ENCODE peak calls at places on chromosomes 11 and 22, in four cellular contexts. A is GM12878, X is HepG2, L is K562. C is an unnamed sample.

GRCh38 chr22:46758867-46759290 is 3.6 kb upstream of the TBC1D22A start:
- DNase-seq in A (no peak), L (peak), X (peak), C (peak)

GRCh38 chr22:35970601-35971417 is 57.8 kb downstream of the RBFOX2 start:
- DNase-seq in L (no peak), X (no peak), A (no peak), C (no peak)

GRCh38 chr11:62398011-62398994 is 20.5 kb upstream of the SCGB1A1 start:
- DNase-seq in L (peak), A (no peak), X (peak), C (no peak)

GRCh38 chr11:68388595-68389198 is 71.9 kb upstream of the PPP6R3 start:
- DNase-seq in A (no peak), L (no peak), X (no peak), C (no peak)

GRCh38 chr11:68300076-68300830 is 12.1 kb upstream of the LRP5 start:
- DNase-seq in L (no peak), X (no peak), A (no peak), C (no peak)

GRCh38 chr11:96579642-96580041 is 189.8 kb downstream of the JRKL start:
- DNase-seq in X (no peak), L (no peak), A (no peak), C (no peak)

GRCh38 chr22:29799217-29799680 is 32.1 kb downstream of the UQCR10 start:
- DNase-seq in A (no peak), L (peak), X (peak), C (no peak)

GRCh38 chr22:45576273-45576625 is 73.6 kb downstream of the FBLN1 start:
- DNase-seq in X (no peak), L (no peak), A (no peak), C (no peak)

GRCh38 chr22:19875531-19876313 is 21.0 kb upstream of the GNB1L start:
- DNase-seq in X (no peak), A (no peak), L (no peak), C (peak)

GRCh38 chr22:19876314-19876940 is 21.8 kb upstream of the GNB1L start:
- DNase-seq in L (no peak), A (no peak), X (no peak), C (peak)

GRCh38 chr22:19877626-19878339 is 23.1 kb upstream of the GNB1L start:
- DNase-seq in L (no peak), X (no peak), A (no peak), C (peak)

GRCh38 chr22:19878461-19879247 is 24.0 kb upstream of the GNB1L start:
- DNase-seq in L (no peak), A (no peak), X (no peak), C (peak)

GRCh38 chr22:19876941-19877625 is 22.4 kb upstream of the GNB1L start:
- DNase-seq in L (no peak), A (no peak), X (no peak), C (peak)
- TF ChIP-seq CREB1 in L (no peak), A (no peak), X (no peak), C (no peak)

GRCh38 chr11:64874841-64875240 is 3.6 kb downstream of the EHD1 start:
- DNase-seq in X (no peak), L (no peak), A (no peak), C (no peak)

GRCh38 chr11:64872790-64873488 is 5.5 kb downstream of the EHD1 start:
- DNase-seq in X (peak), A (no peak), L (no peak), C (no peak)

GRCh38 chr11:64876226-64876750 is 2.1 kb downstream of the EHD1 start:
- DNase-seq in L (no peak), A (no peak), X (no peak), C (no peak)

GRCh38 chr11:64875369-64876225 is 2.8 kb downstream of the EHD1 start:
- DNase-seq in L (no peak), A (no peak), X (no peak), C (no peak)

DNA sequence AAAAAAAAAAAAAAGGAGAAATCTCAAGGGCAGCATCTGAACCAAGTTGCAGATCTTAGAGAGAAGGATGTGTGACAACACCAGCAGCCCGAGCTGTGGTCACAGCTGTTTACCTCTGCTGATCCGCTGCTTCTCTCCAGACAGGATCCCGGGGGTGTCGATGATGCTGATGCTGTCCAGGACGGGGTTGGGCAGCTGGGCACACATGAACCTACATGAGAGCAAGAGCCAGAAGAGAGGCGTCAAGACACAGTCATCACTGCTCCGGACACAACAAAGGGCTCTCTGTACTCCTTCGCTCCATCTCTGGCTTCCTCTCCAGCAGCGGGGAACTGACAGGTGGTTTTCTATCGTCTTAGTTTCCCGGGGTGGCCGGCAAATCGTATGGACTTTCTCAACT is 4.1 kb downstream of the EHD1 start:
- DNase-seq in L (no peak), X (no peak), A (no peak), C (no peak)
- TF ChIP-seq ESRRA in L (no peak), X (no peak), A (no peak), C (no peak)

GRCh38 chr11:820655-821512 is 2.2 kb downstream of the PNPLA2 start:
- DNase-seq in X (peak), L (no peak), A (no peak), C (no peak)
- TF ChIP-seq CREB1 in X (no peak), L (no peak), A (no peak), C (no peak)

DNA sequence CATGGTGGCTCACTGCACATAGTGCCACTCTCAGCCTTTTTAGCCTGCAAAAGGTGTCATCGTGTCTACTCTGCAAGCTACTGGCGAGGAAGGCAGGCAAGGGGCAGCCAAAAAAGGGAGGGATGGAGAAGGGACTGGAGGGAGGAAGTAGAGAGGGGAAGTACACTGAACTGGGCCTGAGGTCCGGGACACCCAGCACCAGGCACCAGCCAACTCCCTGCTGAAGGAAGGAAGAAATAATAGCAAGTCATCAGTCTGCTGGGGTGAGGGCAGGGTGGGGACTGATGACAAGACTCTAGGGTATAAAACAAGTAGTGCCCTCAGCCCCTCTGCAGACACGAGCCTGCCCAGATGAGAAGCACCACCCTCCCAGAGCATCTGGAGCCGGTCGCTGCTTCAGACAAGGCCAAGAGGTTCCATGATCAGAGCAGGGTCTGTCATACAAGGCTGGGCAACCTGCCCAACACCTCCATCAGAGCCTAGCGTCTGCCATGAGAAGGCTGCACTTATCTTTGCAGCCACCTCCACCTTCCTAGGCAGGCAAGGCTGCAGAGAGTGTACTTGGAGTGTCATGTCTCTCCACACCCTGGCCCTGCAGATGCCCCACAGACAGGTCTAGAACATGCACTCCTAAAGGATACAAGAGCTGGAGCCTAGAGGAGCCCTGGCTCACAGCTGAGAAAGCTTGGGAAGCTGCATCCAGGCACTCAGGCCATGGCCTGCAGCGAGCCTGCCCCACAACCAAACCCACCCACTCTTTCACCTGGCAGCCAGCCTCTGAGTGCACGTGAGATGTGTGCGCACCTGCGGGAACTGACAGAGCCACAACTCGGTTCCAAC is 9.0 kb upstream of the COMT start:
- DNase-seq in A (no peak), L (no peak), X (no peak), C (no peak)
- TF ChIP-seq ESRRA in A (no peak), L (no peak), X (no peak), C (no peak)

GRCh38 chr11:76201056-76201455 is 5.2 kb downstream of the WNT11 start:
- DNase-seq in X (no peak), L (no peak), A (no peak), C (no peak)

GRCh38 chr11:76205252-76206076 is 838 bp downstream of the WNT11 start:
- DNase-seq in L (no peak), A (no peak), X (no peak), C (no peak)

GRCh38 chr11:76203937-76204336 is 2.4 kb downstream of the WNT11 start:
- DNase-seq in A (no peak), X (no peak), L (no peak), C (no peak)

GRCh38 chr11:76201672-76202412 is 4.5 kb downstream of the WNT11 start:
- DNase-seq in L (no peak), X (no peak), A (no peak), C (no peak)

DNA sequence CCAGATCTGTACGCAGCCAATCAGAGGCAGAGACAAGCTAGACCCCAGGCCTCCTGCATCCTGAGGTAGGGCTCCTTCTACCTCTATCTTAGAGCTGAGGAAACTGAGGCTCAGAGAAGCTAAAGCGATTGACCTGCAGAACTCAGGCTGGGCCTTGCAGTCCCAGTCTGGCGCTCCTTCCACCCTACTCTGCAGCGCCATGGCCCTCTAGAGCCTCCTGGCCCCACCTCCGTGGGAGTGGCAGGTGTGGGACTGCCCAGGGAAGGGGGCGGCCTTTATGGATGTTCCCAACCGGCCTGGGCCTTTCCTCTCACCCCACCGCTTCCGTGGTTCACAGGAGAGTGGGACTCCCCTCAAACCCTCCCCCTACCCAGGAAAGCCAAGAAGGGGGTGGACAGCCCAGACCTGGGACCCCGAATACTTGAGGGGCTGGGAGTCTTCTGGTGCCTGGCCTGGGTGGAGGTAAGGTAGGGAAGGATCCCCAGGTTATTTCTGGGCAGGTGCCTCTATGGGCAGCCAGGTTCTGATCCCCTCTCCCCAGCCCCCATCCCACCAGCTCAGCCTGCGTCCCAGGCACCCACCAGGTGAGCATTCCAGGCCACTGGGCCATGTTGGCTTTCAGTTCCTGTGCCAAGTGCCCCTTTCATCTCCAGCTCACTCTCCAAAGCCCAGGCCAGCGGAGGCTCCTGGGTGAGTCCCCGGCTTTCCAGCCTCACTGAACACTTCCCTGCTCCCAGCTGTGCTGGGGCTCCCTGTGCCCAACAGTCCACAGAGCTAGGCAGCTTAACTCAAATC is 3.0 kb downstream of the WNT11 start:
- DNase-seq in X (no peak), A (no peak), L (no peak), C (no peak)
- TF ChIP-seq CREB1 in X (no peak), A (no peak), L (no peak), C (no peak)

DNA sequence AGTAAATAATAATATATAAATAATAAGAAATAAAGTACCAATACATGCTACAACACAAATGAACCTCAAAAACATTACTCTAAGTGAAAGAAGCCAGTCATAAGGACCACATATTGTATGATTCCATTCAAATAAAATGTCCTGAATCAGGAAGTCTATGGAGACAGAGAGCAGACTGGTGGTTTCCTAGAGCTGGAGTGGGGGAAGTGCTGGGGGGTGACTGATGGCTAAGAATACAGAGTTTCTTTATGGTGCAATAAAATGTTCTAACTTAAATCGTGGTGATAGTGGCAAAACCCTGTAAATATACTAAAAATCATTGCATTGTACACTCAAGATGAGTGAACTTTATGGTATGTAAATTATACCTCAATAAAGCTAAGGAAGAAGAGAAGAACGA is 376.5 kb downstream of the BUD13 start:
- DNase-seq in X (no peak), L (no peak), A (no peak), C (no peak)
- TF ChIP-seq ESRRA in X (no peak), L (no peak), A (no peak), C (no peak)